ENCODE peak calls at places on chromosomes 1 and 21, in eight cellular contexts. P, N, A, T, H, V, D and J are unnamed samples.

GRCh38 chr1:226548281-226549093 is at the start of gene STUM:
- DNase-seq in P (peak; percentile 62), N (peak; percentile 29), A (no peak), T (no peak), H (peak; percentile 20), V (peak; percentile 44), D (peak; percentile 41), J (peak; percentile 42)

GRCh38 chr1:221699582-221700519 is 42.0 kb downstream of the DUSP10 start:
- DNase-seq in P (no peak), N (no peak), A (no peak), T (peak; percentile 27), H (peak; percentile 43), V (no peak), D (no peak), J (no peak)

GRCh38 chr1:2451744-2452582 is 24.1 kb upstream of the PLCH2 start:
- DNase-seq in P (no peak), N (no peak), A (peak; percentile 83), T (peak; percentile 94), H (peak; percentile 87), V (no peak), D (no peak), J (no peak)

GRCh38 chr1:241706257-241706656 is 54.2 kb downstream of the WDR64 start:
- DNase-seq in P (no peak), N (no peak), A (no peak), T (no peak), H (peak; percentile 48), V (no peak), D (no peak), J (no peak)

GRCh38 chr1:224333939-224334701 is 4.1 kb upstream of the NVL start:
- DNase-seq in P (no peak), N (no peak), A (no peak), T (peak; percentile 38), H (peak; percentile 69), V (no peak), D (no peak), J (no peak)

GRCh38 chr1:46533179-46533864 is 18.1 kb downstream of the KNCN start:
- DNase-seq in P (peak; percentile 54), N (peak; percentile 21), A (no peak), T (no peak), H (no peak), V (peak; percentile 50), D (no peak), J (no peak)

GRCh38 chr21:23308741-23309140 is 2298.5 kb downstream of the MRPL39 start:
- DNase-seq in P (no peak), N (no peak), A (no peak), T (no peak), H (no peak), V (no peak), D (no peak), J (no peak)

GRCh38 chr1:231124746-231125145 is 37.1 kb upstream of the TRIM67 start:
- DNase-seq in P (no peak), N (no peak), A (no peak), T (no peak), H (no peak), V (no peak), D (no peak), J (no peak)

GRCh38 chr1:67525053-67525760 is 95.0 kb upstream of the SERBP1 start:
- DNase-seq in P (no peak), N (no peak), A (no peak), T (no peak), H (no peak), V (no peak), D (no peak), J (no peak)

GRCh38 chr1:25204797-25205441 is 27.4 kb downstream of the SYF2 start:
- DNase-seq in P (peak; percentile 64), N (no peak), A (no peak), T (peak; percentile 67), H (peak; percentile 53), V (no peak), D (peak; percentile 18), J (no peak)

GRCh38 chr1:101843160-101843559 is 153.6 kb downstream of the OLFM3 start:
- DNase-seq in P (no peak), N (no peak), A (no peak), T (no peak), H (no peak), V (no peak), D (no peak), J (no peak)

GRCh38 chr1:1211541-1212511 is 2.1 kb downstream of the TNFRSF4 start:
- DNase-seq in P (no peak), N (peak; percentile 8), A (no peak), T (no peak), H (no peak), V (peak; percentile 15), D (no peak), J (no peak)

GRCh38 chr1:111221276-111221632 is 6.3 kb upstream of the CHI3L2 start:
- DNase-seq in P (no peak), N (no peak), A (no peak), T (no peak), H (no peak), V (no peak), D (no peak), J (no peak)

GRCh38 chr1:25565188-25565591 is 21.8 kb downstream of the LDLRAP1 start:
- DNase-seq in P (no peak), N (no peak), A (no peak), T (peak; percentile 31), H (no peak), V (no peak), D (no peak), J (no peak)

GRCh38 chr1:175172503-175172902 is 20.1 kb downstream of the KIAA0040 start:
- DNase-seq in P (no peak), N (no peak), A (no peak), T (no peak), H (no peak), V (no peak), D (no peak), J (no peak)

GRCh38 chr1:212488436-212489283 is 55.9 kb downstream of the NENF start:
- DNase-seq in P (no peak), N (peak; percentile 66), A (peak; percentile 80), T (peak; percentile 83), H (peak; percentile 57), V (peak; percentile 52), D (peak; percentile 80), J (peak; percentile 60)

GRCh38 chr1:203229471-203230178 is at the start of gene CHIT1:
- DNase-seq in P (no peak), N (no peak), A (no peak), T (no peak), H (no peak), V (no peak), D (no peak), J (no peak)

GRCh38 chr1:192225713-192226112 is 67.5 kb downstream of the RGS18 start:
- DNase-seq in P (no peak), N (no peak), A (no peak), T (peak; percentile 18), H (peak; percentile 3), V (no peak), D (no peak), J (no peak)

GRCh38 chr1:65605621-65606020 is 185.2 kb downstream of the LEPR start:
- DNase-seq in P (no peak), N (no peak), A (no peak), T (no peak), H (no peak), V (no peak), D (no peak), J (no peak)

GRCh38 chr1:211951856-211952255 is 83.5 kb downstream of the INTS7 start:
- DNase-seq in P (no peak), N (no peak), A (peak; percentile 81), T (peak; percentile 36), H (peak; percentile 64), V (no peak), D (no peak), J (no peak)